ENCODE peak calls at places on chromosomes 16 and 17, in four cellular contexts. One of them, this sample, is unnamed.

GRCh38 chr16:89330177-89330856 is 112.8 kb downstream of the ZNF778 start:
- DNase-seq in HepG2: peak; percentile 84
- DNase-seq in K562: peak; percentile 48
- DNase-seq in HEK293T: no peak
- DNase-seq in this sample: peak; percentile 4

GRCh38 chr17:81405382-81406005 is 10.2 kb downstream of the BAHCC1 start:
- DNase-seq in HEK293T: no peak
- DNase-seq in HepG2: no peak
- DNase-seq in K562: no peak
- DNase-seq in this sample: no peak

GRCh38 chr16:19926449-19927390 is 42.1 kb upstream of the GPRC5B start:
- DNase-seq in HEK293T: no peak
- DNase-seq in K562: no peak
- DNase-seq in HepG2: peak; percentile 96
- DNase-seq in this sample: no peak

GRCh38 chr17:8574687-8575086 is 55.8 kb downstream of the MYH10 start:
- DNase-seq in HEK293T: no peak
- DNase-seq in K562: no peak
- DNase-seq in HepG2: peak; percentile 10
- DNase-seq in this sample: no peak

GRCh38 chr17:37478187-37478586 is 11.5 kb upstream of the DUSP14 start:
- DNase-seq in HepG2: no peak
- DNase-seq in HEK293T: no peak
- DNase-seq in K562: no peak
- DNase-seq in this sample: no peak

GRCh38 chr17:51103451-51103850 is 17.2 kb downstream of the SPAG9 start:
- DNase-seq in K562: no peak
- DNase-seq in HepG2: no peak
- DNase-seq in HEK293T: no peak
- DNase-seq in this sample: no peak

GRCh38 chr16:1723450-1724147 is 17.6 kb downstream of the MAPK8IP3 start:
- DNase-seq in HepG2: peak; percentile 37
- DNase-seq in K562: peak; percentile 55
- DNase-seq in HEK293T: peak; percentile 67
- DNase-seq in this sample: peak; percentile 65

GRCh38 chr17:41492351-41492750 is 2.6 kb upstream of the KRT36 start:
- DNase-seq in HepG2: no peak
- DNase-seq in K562: no peak
- DNase-seq in HEK293T: no peak
- DNase-seq in this sample: no peak

GRCh38 chr16:4016648-4017047 is 99.6 kb downstream of the ADCY9 start:
- DNase-seq in HepG2: no peak
- DNase-seq in HEK293T: no peak
- DNase-seq in K562: no peak
- DNase-seq in this sample: no peak

GRCh38 chr16:27113341-27113841 is 46.7 kb downstream of the C16orf82 start:
- DNase-seq in HEK293T: no peak
- DNase-seq in K562: no peak
- DNase-seq in HepG2: peak; percentile 47
- DNase-seq in this sample: no peak

GRCh38 chr16:24378999-24379398 is 122.9 kb downstream of the CACNG3 start:
- DNase-seq in K562: no peak
- DNase-seq in HepG2: no peak
- DNase-seq in HEK293T: no peak
- DNase-seq in this sample: no peak
- TF ChIP-seq ELF4 in K562: no peak
- TF ChIP-seq ELF4 in HepG2: no peak
- TF ChIP-seq ELF4 in HEK293T: no peak
- TF ChIP-seq ELF4 in this sample: no peak

GRCh38 chr16:86307518-86307903 is 202.8 kb upstream of the FOXF1 start:
- DNase-seq in HEK293T: no peak
- DNase-seq in K562: no peak
- DNase-seq in HepG2: no peak
- DNase-seq in this sample: no peak
- TF ChIP-seq ELF4 in HEK293T: no peak
- TF ChIP-seq ELF4 in K562: no peak
- TF ChIP-seq ELF4 in HepG2: no peak
- TF ChIP-seq ELF4 in this sample: no peak

DNA sequence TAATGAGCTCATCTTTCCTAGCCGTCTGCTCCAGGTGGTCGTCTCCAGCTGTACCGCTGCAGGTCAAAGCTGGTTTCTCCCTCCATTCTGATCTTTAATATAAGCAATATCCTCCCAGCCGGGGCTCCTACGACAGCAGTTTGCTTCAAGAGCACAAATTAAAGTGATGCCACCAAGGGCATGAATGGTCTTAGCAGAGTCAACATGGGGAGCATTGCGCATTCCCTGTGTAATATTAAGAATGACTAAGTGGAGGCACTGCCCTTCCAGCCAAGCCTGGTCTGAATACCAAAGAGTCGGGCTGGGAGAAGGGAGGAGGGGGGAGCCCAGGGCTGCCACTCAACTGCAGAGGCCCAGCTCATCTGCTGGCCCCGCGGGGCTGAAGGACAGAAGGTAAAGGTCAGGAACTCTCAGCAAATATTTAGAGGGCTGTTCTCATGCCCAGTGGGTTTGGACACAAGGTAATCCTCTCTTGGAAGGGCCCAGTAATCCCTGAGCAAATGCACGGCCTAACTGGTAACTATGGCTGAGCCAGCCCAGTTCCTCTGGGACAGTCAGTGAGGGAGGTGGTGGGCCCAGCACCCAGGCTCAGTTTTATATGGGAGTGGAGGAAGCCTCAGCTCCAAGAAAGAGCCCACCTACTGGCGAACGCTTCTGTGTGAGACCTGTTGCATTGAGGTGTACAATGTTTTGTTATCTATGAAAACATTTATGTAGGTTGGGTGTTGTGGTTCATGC is 121.2 kb downstream of the IRX3 start:
- DNase-seq in K562: no peak
- DNase-seq in HEK293T: no peak
- DNase-seq in HepG2: peak; percentile 99
- DNase-seq in this sample: no peak
- TF ChIP-seq ELF4 in K562: no peak
- TF ChIP-seq ELF4 in HEK293T: no peak
- TF ChIP-seq ELF4 in HepG2: peak; percentile 7
- TF ChIP-seq ELF4 in this sample: no peak

DNA sequence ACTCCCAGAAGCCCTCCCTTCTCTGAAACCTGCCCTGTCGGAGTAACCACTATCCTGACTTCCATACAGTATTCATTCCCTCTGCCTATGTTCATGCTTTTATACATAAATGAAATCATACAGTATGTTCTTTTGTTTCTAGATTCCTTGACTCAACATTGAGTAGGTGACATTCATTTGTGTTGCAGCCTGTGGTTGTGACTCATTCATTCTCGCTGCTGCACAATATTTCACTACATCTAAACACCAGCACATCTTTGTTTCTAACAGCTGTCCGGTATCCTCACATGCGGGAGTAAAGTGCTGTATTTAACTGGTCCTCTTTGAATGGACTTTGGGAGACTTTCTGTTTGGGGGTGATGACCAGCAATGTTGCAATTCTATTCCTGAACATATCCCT is 135.0 kb upstream of the FOXF1 start:
- DNase-seq in HEK293T: no peak
- DNase-seq in HepG2: no peak
- DNase-seq in K562: no peak
- DNase-seq in this sample: no peak
- TF ChIP-seq ELF4 in HEK293T: no peak
- TF ChIP-seq ELF4 in HepG2: no peak
- TF ChIP-seq ELF4 in K562: no peak
- TF ChIP-seq ELF4 in this sample: no peak

DNA sequence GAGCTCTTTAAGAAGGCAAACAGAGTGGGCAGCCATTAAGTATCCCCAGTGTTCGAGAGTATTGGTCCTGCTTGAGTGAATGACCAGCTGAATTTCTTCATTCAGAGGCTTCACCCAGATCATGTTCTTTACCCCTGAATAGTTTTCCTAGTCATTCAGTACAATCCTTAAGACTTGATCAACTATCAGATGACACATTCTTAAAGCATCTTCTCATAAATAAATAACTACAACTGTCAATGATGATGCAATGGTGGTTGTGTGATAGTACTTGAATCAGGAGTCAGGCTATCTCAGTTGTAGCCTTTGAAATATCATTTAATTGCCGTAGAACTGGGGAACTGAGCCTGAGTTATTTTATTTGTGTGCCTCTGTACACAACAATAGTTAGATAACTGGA is 416.8 kb upstream of the CCL2 start:
- DNase-seq in K562: no peak
- DNase-seq in HepG2: no peak
- DNase-seq in HEK293T: no peak
- DNase-seq in this sample: no peak
- TF ChIP-seq ELF4 in K562: no peak
- TF ChIP-seq ELF4 in HepG2: no peak
- TF ChIP-seq ELF4 in HEK293T: no peak
- TF ChIP-seq ELF4 in this sample: no peak

GRCh38 chr16:60414617-60415016 is 1621.6 kb downstream of the CDH8 start:
- DNase-seq in HepG2: no peak
- DNase-seq in K562: no peak
- DNase-seq in HEK293T: no peak
- DNase-seq in this sample: no peak

GRCh38 chr16:60419859-60420258 is 1616.4 kb downstream of the CDH8 start:
- DNase-seq in K562: no peak
- DNase-seq in HepG2: no peak
- DNase-seq in HEK293T: no peak
- DNase-seq in this sample: no peak

GRCh38 chr16:60413969-60414368 is 1622.3 kb downstream of the CDH8 start:
- DNase-seq in K562: no peak
- DNase-seq in HepG2: no peak
- DNase-seq in HEK293T: no peak
- DNase-seq in this sample: no peak
- TF ChIP-seq ELF4 in K562: no peak
- TF ChIP-seq ELF4 in HepG2: no peak
- TF ChIP-seq ELF4 in HEK293T: no peak
- TF ChIP-seq ELF4 in this sample: no peak

DNA sequence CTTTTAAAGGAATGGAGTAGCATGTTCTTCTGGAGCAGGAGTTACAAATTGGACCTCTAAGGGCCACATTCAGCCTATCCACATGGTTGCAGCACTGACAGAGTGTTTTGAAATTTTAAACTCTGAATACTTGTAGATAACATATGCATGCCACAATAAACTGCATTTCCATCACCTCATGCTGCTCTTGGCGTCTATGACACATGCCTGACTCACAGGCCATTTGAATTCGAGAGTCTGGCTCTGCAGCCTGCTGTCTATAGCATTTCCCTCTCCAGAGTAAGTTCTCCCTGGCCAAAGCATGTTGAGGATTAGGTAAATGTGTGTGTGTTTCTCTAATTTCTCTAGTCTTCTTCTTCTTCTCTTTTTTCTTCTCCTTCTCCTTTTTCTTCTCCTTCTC is 28.7 kb upstream of the MYOCD start:
- DNase-seq in K562: no peak
- DNase-seq in HepG2: no peak
- DNase-seq in HEK293T: no peak
- DNase-seq in this sample: no peak
- TF ChIP-seq ELF4 in K562: no peak
- TF ChIP-seq ELF4 in HepG2: no peak
- TF ChIP-seq ELF4 in HEK293T: no peak
- TF ChIP-seq ELF4 in this sample: no peak

GRCh38 chr17:70365098-70365583 is 195.8 kb downstream of the KCNJ2 start:
- DNase-seq in HEK293T: no peak
- DNase-seq in K562: no peak
- DNase-seq in HepG2: no peak
- DNase-seq in this sample: no peak
- TF ChIP-seq ELF4 in HEK293T: no peak
- TF ChIP-seq ELF4 in K562: no peak
- TF ChIP-seq ELF4 in HepG2: no peak
- TF ChIP-seq ELF4 in this sample: no peak